ENCODE peak calls at places on chromosomes 4 and X, in nine cellular contexts. L is mesenchymal stem cell, V is hepatocyte, D is HAP-1, X is AG09319, J is skeletal muscle cell, E is occipital lobe, M is hypothalamus, W is endothelial cell. B is an unnamed sample.
A peak's percentile ranks its signal among the peaks of the same experiment; 100 is the strongest.

GRCh38 chr4:83128235-83128929 is 13.9 kb upstream of the PLAC8 start:
- DNase-seq in W (no peak), M (no peak), J (peak; percentile 61), L (peak; percentile 87), X (peak; percentile 53), E (no peak), V (no peak), D (no peak), B (no peak)

GRCh38 chr4:140049924-140050681 is 103.9 kb downstream of the MAML3 start:
- DNase-seq in X (no peak), V (no peak), L (no peak), J (no peak), W (peak; percentile 37), D (no peak), E (no peak), M (peak; percentile 13), B (no peak)

GRCh38 chr4:80333121-80333520 is 2.4 kb upstream of the CFAP299 start:
- DNase-seq in X (no peak), D (no peak), L (no peak), J (no peak), E (no peak), M (no peak), V (no peak), W (no peak), B (no peak)

GRCh38 chrX:107272431-107272921 is 66.1 kb downstream of the DNAAF6 start:
- DNase-seq in D (no peak), L (no peak), X (no peak), J (no peak), E (no peak), V (peak; percentile 14), W (peak; percentile 31), M (no peak), B (no peak)

GRCh38 chr4:3307486-3307885 is 14.7 kb downstream of the RGS12 start:
- DNase-seq in J (no peak), V (no peak), X (no peak), L (no peak), E (no peak), M (no peak), W (no peak), D (no peak), B (no peak)

GRCh38 chr4:168453146-168453545 is 27.1 kb downstream of the DDX60L start:
- DNase-seq in W (no peak), J (no peak), D (no peak), L (no peak), V (no peak), M (no peak), X (no peak), E (no peak), B (no peak)

GRCh38 chrX:135463937-135464336 is 42.2 kb downstream of the SMIM10L2A start:
- DNase-seq in D (no peak), X (no peak), M (no peak), V (no peak), J (no peak), L (peak; percentile 3), W (no peak), E (no peak), B (no peak)

GRCh38 chr4:6463311-6464289 is 8.8 kb downstream of the PPP2R2C start:
- DNase-seq in M (peak; percentile 84), V (no peak), J (no peak), D (no peak), E (peak; percentile 81), W (no peak), X (no peak), L (no peak), B (no peak)

GRCh38 chrX:3066555-3066954 is 25.3 kb downstream of the ARSF start:
- DNase-seq in D (no peak), X (no peak), L (peak; percentile 3), M (no peak), V (peak; percentile 25), J (no peak), W (no peak), E (no peak), B (no peak)

GRCh38 chrX:15497865-15498264 is 2.7 kb upstream of the BMX start:
- DNase-seq in M (peak; percentile 45), D (peak; percentile 65), X (no peak), V (peak; percentile 75), W (peak; percentile 67), L (peak; percentile 46), E (no peak), J (no peak), B (peak; percentile 39)

GRCh38 chr4:791201-791865 is 34.6 kb downstream of the CPLX1 start:
- DNase-seq in X (no peak), M (no peak), V (no peak), L (no peak), D (no peak), W (no peak), J (no peak), E (no peak), B (no peak)

GRCh38 chrX:20265726-20266681 is 705 bp downstream of the RPS6KA3 start:
- DNase-seq in J (no peak), E (no peak), D (no peak), V (peak; percentile 55), W (peak; percentile 4), X (no peak), L (peak; percentile 22), M (peak; percentile 8), B (peak; percentile 8)

GRCh38 chrX:95071052-95071451 is 1397.0 kb downstream of the FAM133A start:
- DNase-seq in D (no peak), V (no peak), J (no peak), M (no peak), L (no peak), W (no peak), X (no peak), E (no peak), B (no peak)

GRCh38 chr4:82748176-82748575 is 50.4 kb downstream of the SCD5 start:
- DNase-seq in J (no peak), X (no peak), V (no peak), L (peak; percentile 28), W (no peak), E (peak; percentile 19), M (peak; percentile 36), D (no peak), B (no peak)

GRCh38 chrX:103310592-103311400 is at the start of gene BEX2:
- DNase-seq in M (peak; percentile 79), E (peak; percentile 74), J (no peak), X (no peak), D (peak; percentile 3), V (peak; percentile 90), L (peak; percentile 51), W (peak; percentile 76), B (peak; percentile 39)

GRCh38 chr4:92305148-92305877 is 1.5 kb downstream of the GRID2 start:
- DNase-seq in E (peak; percentile 76), J (peak; percentile 20), M (peak; percentile 88), V (peak; percentile 63), L (peak; percentile 49), W (peak; percentile 86), X (no peak), D (peak; percentile 75), B (no peak)

GRCh38 chr4:97987019-97987648 is 156.1 kb downstream of the STPG2 start:
- DNase-seq in M (no peak), W (no peak), X (no peak), J (no peak), D (peak; percentile 63), E (no peak), V (peak; percentile 67), L (peak; percentile 18), B (no peak)

GRCh38 chrX:153734871-153735270 is 10.2 kb downstream of the ABCD1 start:
- DNase-seq in M (no peak), L (no peak), D (no peak), W (no peak), X (no peak), V (no peak), E (no peak), J (no peak), B (no peak)

GRCh38 chr4:14529653-14530052 is 472.6 kb upstream of the CPEB2 start:
- DNase-seq in E (no peak), W (no peak), X (no peak), L (peak; percentile 57), M (no peak), V (peak; percentile 55), D (no peak), J (no peak), B (no peak)

GRCh38 chr4:176668324-176668723 is 124.4 kb downstream of the VEGFC start:
- DNase-seq in W (no peak), X (no peak), M (no peak), D (no peak), J (no peak), L (no peak), V (no peak), E (no peak), B (no peak)

GRCh38 chrX:123835661-123836371 is 24.0 kb upstream of the XIAP start:
- DNase-seq in X (no peak), V (peak; percentile 20), W (no peak), D (no peak), E (no peak), M (no peak), J (no peak), L (peak; percentile 74), B (no peak)

GRCh38 chrX:130566028-130566683 is 164.4 kb downstream of the RBMX2 start:
- DNase-seq in V (no peak), D (no peak), E (no peak), J (no peak), L (no peak), M (no peak), W (no peak), X (no peak), B (no peak)

GRCh38 chrX:110987292-110987691 is 108.7 kb upstream of the PAK3 start:
- DNase-seq in E (no peak), M (no peak), L (no peak), V (no peak), D (no peak), J (no peak), W (peak; percentile 17), X (no peak), B (no peak)

GRCh38 chr4:121801715-121802075 is 572 bp downstream of the EXOSC9 start:
- DNase-seq in E (no peak), J (no peak), W (no peak), M (no peak), X (no peak), L (no peak), D (no peak), V (no peak), B (no peak)

GRCh38 chrX:132090370-132091152 is 37.3 kb downstream of the FRMD7 start:
- DNase-seq in D (no peak), M (no peak), W (no peak), X (no peak), J (no peak), L (no peak), V (no peak), E (no peak), B (no peak)

GRCh38 chr4:144562019-144562740 is 83.8 kb upstream of the HHIP start:
- DNase-seq in D (no peak), V (peak; percentile 23), W (peak; percentile 26), X (no peak), J (no peak), E (no peak), L (no peak), M (no peak), B (no peak)

GRCh38 chr4:166274136-166274761 is 401.2 kb downstream of the TLL1 start:
- DNase-seq in X (no peak), D (no peak), J (no peak), W (no peak), L (no peak), E (no peak), V (no peak), M (no peak), B (no peak)

B was measured in GM12892.